ENCODE peak calls at places on chromosomes 1 and 21, in eight cellular contexts. A is Kasumi-1, G is IMR-90, N is cardiac muscle cell, P is anterior cingulate cortex, S is AG04449, I is NCI-H774, K is M059J. R is an unnamed sample.

GRCh38 chr1:101310484-101310883 is 73.7 kb downstream of the S1PR1 start:
- DNase-seq in A (peak), G (no peak), N (no peak), P (no peak), S (no peak), I (no peak), K (no peak), R (no peak)

GRCh38 chr1:6309550-6309949 is 48.7 kb upstream of the GPR153 start:
- DNase-seq in A (no peak), G (no peak), N (no peak), P (no peak), S (no peak), I (no peak), K (no peak), R (no peak)

GRCh38 chr1:14017531-14017961 is 317.6 kb downstream of the PRDM2 start:
- DNase-seq in A (no peak), G (no peak), N (no peak), P (peak), S (no peak), I (no peak), K (peak), R (no peak)

GRCh38 chr1:233569636-233570035 is 44.3 kb upstream of the KCNK1 start:
- DNase-seq in A (no peak), G (no peak), N (no peak), P (no peak), S (no peak), I (no peak), K (peak), R (no peak)

GRCh38 chr1:235525314-235525713 is 21.1 kb upstream of the B3GALNT2 start:
- DNase-seq in A (no peak), G (peak), N (peak), P (no peak), S (no peak), I (no peak), K (no peak), R (no peak)

GRCh38 chr1:150549496-150550221 is 451 bp downstream of the ADAMTSL4 start:
- DNase-seq in A (no peak), G (no peak), N (peak), P (no peak), S (no peak), I (no peak), K (no peak), R (no peak)

GRCh38 chr21:42311816-42312625 is 3.2 kb downstream of the TFF3 start:
- DNase-seq in A (no peak), G (no peak), N (no peak), P (no peak), S (no peak), I (no peak), K (no peak), R (no peak)

GRCh38 chr1:198121058-198121829 is 35.6 kb upstream of the NEK7 start:
- DNase-seq in A (no peak), G (peak), N (no peak), P (no peak), S (peak), I (no peak), K (peak), R (no peak)

GRCh38 chr1:108708726-108709660 is 3.7 kb upstream of the FNDC7 start:
- DNase-seq in A (peak), G (no peak), N (no peak), P (no peak), S (no peak), I (no peak), K (peak), R (peak)

GRCh38 chr1:210260087-210260486 is 27.5 kb downstream of the SERTAD4 start:
- DNase-seq in A (no peak), G (no peak), N (no peak), P (no peak), S (no peak), I (no peak), K (no peak), R (no peak)

GRCh38 chr1:22884806-22885559 is 87.7 kb downstream of the LACTBL1 start:
- DNase-seq in A (no peak), G (no peak), N (no peak), P (no peak), S (no peak), I (no peak), K (no peak), R (no peak)

GRCh38 chr1:235004276-235004675 is 124.4 kb downstream of the TOMM20 start:
- DNase-seq in A (no peak), G (no peak), N (no peak), P (no peak), S (no peak), I (no peak), K (no peak), R (no peak)

GRCh38 chr1:157403203-157403602 is 149.1 kb downstream of the FCRL5 start:
- DNase-seq in A (peak), G (no peak), N (no peak), P (no peak), S (no peak), I (peak), K (peak), R (no peak)

GRCh38 chr1:201551877-201552731 is 13.2 kb downstream of the NAV1 start:
- DNase-seq in A (no peak), G (peak), N (no peak), P (peak), S (no peak), I (no peak), K (peak), R (no peak)

GRCh38 chr1:208565761-208566440 is 321.7 kb upstream of the PLXNA2 start:
- DNase-seq in A (no peak), G (no peak), N (no peak), P (no peak), S (no peak), I (no peak), K (no peak), R (no peak)

GRCh38 chr1:150479370-150479769 is 7.8 kb upstream of the TARS2 start:
- DNase-seq in A (no peak), G (no peak), N (no peak), P (no peak), S (no peak), I (no peak), K (no peak), R (no peak)

GRCh38 chr21:42056996-42057689 is 14.0 kb upstream of the UMODL1 start:
- DNase-seq in A (no peak), G (peak), N (no peak), P (no peak), S (peak), I (peak), K (peak), R (no peak)

GRCh38 chr1:117610036-117610435 is 4.2 kb downstream of the TENT5C start:
- DNase-seq in A (no peak), G (no peak), N (no peak), P (no peak), S (no peak), I (no peak), K (no peak), R (no peak)

GRCh38 chr1:225806249-225806648 is 3.7 kb upstream of the EPHX1 start:
- DNase-seq in A (no peak), G (no peak), N (no peak), P (no peak), S (no peak), I (no peak), K (no peak), R (no peak)

GRCh38 chr1:237327061-237327460 is 285.1 kb downstream of the RYR2 start:
- DNase-seq in A (no peak), G (no peak), N (no peak), P (no peak), S (no peak), I (no peak), K (peak), R (no peak)

GRCh38 chr1:66336641-66336991 is 197.3 kb upstream of the SGIP1 start:
- DNase-seq in A (no peak), G (no peak), N (no peak), P (no peak), S (no peak), I (no peak), K (no peak), R (no peak)

GRCh38 chr1:67850611-67851075 is 17.4 kb upstream of the GNG12 start:
- DNase-seq in A (no peak), G (peak), N (no peak), P (no peak), S (no peak), I (no peak), K (peak), R (no peak)

GRCh38 chr1:224506141-224506814 is 71.7 kb upstream of the WDR26 start:
- DNase-seq in A (no peak), G (peak), N (no peak), P (no peak), S (no peak), I (no peak), K (peak), R (no peak)

GRCh38 chr21:26093094-26093493 is 77.5 kb downstream of the APP start:
- DNase-seq in A (no peak), G (peak), N (no peak), P (no peak), S (no peak), I (no peak), K (peak), R (no peak)

GRCh38 chr1:119327436-119328155 is 41.0 kb upstream of the HAO2 start:
- DNase-seq in A (no peak), G (no peak), N (peak), P (no peak), S (no peak), I (no peak), K (peak), R (no peak)

GRCh38 chr1:184457500-184457899 is 70.7 kb downstream of the C1orf21 start:
- DNase-seq in A (no peak), G (peak), N (no peak), P (no peak), S (peak), I (no peak), K (peak), R (no peak)

R was measured in effector memory CD4-positive, alpha-beta T cell.